ENCODE peak calls at places on chromosomes 2 and 18, in eight cellular contexts. D is neuronal stem cell, P is heart right ventricle, O is PC-9, N is NT2/D1, S is fibroblast of lung, K is A549, A is body of pancreas. V is an unnamed sample.

GRCh38 chr2:24049485-24050021 is at the start of gene FKBP1B:
- DNase-seq in S (peak; percentile 41), A (peak; percentile 50), N (no peak), O (peak; percentile 63), D (peak; percentile 63), K (peak; percentile 67), P (peak; percentile 66), V (peak; percentile 25)

GRCh38 chr18:58292675-58293074 is 248.6 kb downstream of the NEDD4L start:
- DNase-seq in A (no peak), D (no peak), N (no peak), P (no peak), K (no peak), S (no peak), O (no peak), V (no peak)

GRCh38 chr2:233433794-233434193 is 79.5 kb downstream of the DGKD start:
- DNase-seq in O (no peak), N (no peak), P (no peak), K (no peak), D (no peak), A (no peak), S (no peak), V (no peak)

GRCh38 chr2:70627499-70627898 is 73.9 kb upstream of the TGFA start:
- DNase-seq in K (peak; percentile 64), A (no peak), P (no peak), N (no peak), D (no peak), S (peak; percentile 42), O (peak; percentile 11), V (no peak)

GRCh38 chr18:22391571-22392359 is 25.9 kb downstream of the CTAGE1 start:
- DNase-seq in S (peak; percentile 85), D (no peak), N (no peak), K (peak; percentile 23), A (peak; percentile 18), O (peak; percentile 34), P (no peak), V (peak; percentile 78)

GRCh38 chr18:22307528-22307927 is 110.2 kb downstream of the CTAGE1 start:
- DNase-seq in D (no peak), K (no peak), S (no peak), P (no peak), N (no peak), A (no peak), O (no peak), V (no peak)

GRCh38 chr2:241733391-241734207 is 831 bp upstream of the D2HGDH start:
- DNase-seq in O (peak; percentile 15), D (peak; percentile 11), N (no peak), K (no peak), A (no peak), P (no peak), S (no peak), V (no peak)

GRCh38 chr2:190318931-190319556 is 582 bp downstream of the HIBCH start:
- DNase-seq in A (peak; percentile 22), S (peak; percentile 14), K (no peak), O (no peak), N (no peak), D (no peak), P (no peak), V (no peak)

GRCh38 chr2:229591611-229592010 is 122.7 kb downstream of the DNER start:
- DNase-seq in S (no peak), O (no peak), A (no peak), P (no peak), K (no peak), N (no peak), D (no peak), V (no peak)

GRCh38 chr2:182916417-182916816 is 50.0 kb upstream of the FRZB start:
- DNase-seq in A (no peak), S (no peak), P (no peak), K (no peak), O (no peak), D (no peak), N (no peak), V (no peak)

GRCh38 chr2:224366269-224366668 is 35.6 kb downstream of the FAM124B start:
- DNase-seq in K (no peak), N (no peak), S (peak; percentile 48), P (no peak), A (no peak), D (no peak), O (no peak), V (no peak)

GRCh38 chr18:10771053-10771709 is 245.4 kb downstream of the NAPG start:
- DNase-seq in O (no peak), N (no peak), S (peak; percentile 37), D (no peak), A (no peak), K (no peak), P (no peak), V (no peak)

GRCh38 chr2:46493241-46493970 is 14.0 kb downstream of the TMEM247 start:
- DNase-seq in D (no peak), K (peak; percentile 49), N (no peak), P (no peak), A (no peak), O (no peak), S (peak; percentile 58), V (peak; percentile 83)

GRCh38 chr2:11131166-11131920 is 23.9 kb upstream of the SLC66A3 start:
- DNase-seq in A (no peak), O (no peak), K (no peak), N (no peak), S (no peak), P (no peak), D (no peak), V (no peak)

GRCh38 chr2:36882532-36882931 is 83.8 kb downstream of the STRN start:
- DNase-seq in N (no peak), D (no peak), K (no peak), S (no peak), A (no peak), P (no peak), O (no peak), V (no peak)

GRCh38 chr2:10242451-10242850 is 60.3 kb upstream of the HPCAL1 start:
- DNase-seq in D (no peak), K (no peak), S (no peak), O (no peak), A (no peak), N (no peak), P (no peak), V (no peak)

GRCh38 chr18:3794537-3795348 is 344.8 kb downstream of the TGIF1 start:
- DNase-seq in P (no peak), K (peak; percentile 66), N (no peak), O (peak; percentile 87), A (no peak), D (no peak), S (peak; percentile 96), V (no peak)

GRCh38 chr2:128595763-128596452 is 277.2 kb upstream of the HS6ST1 start:
- DNase-seq in K (no peak), O (no peak), N (no peak), S (no peak), D (no peak), A (no peak), P (no peak), V (no peak)

DNA sequence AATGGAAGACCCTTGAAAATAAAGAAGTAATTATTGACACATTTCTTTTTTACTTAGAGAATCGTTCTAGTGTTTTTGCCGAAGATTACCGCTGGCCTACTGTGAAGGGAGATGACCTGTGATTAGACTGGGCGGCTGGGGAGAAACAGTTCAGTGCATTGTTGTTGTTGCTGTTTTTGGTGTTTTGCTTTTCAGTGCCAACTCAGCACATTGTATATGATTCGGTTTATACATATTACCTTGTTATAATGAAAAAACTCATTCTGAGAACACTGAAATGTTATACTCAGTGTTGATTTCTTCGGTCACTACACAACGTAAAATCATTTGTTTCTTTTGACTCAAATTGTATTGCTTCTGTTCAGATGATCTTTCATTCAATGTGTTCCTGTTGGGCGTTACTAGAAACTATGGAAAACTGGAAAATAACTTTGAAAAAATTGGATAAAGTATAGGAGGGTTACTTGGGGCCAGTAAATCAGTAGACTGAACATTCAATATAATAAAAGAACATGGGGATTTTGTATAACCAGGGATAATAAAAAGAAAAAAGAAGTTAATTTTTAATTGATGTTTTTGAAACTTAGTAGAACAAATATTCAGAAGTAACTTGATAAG is 3.3 kb downstream of the PMAIP1 start:
- DNase-seq in A (no peak), D (no peak), K (no peak), P (no peak), S (no peak), O (no peak), N (no peak), V (no peak)
- H3K4me1 ChIP-seq in A (peaks cover 19% of the 10 kb centered on the region), D (no peaks in the 10 kb centered on the region), K (peaks cover 46% of the 10 kb centered on the region), P (peaks cover 32% of the 10 kb centered on the region), S (peaks cover 11% of the 10 kb centered on the region), O (peaks cover 43% of the 10 kb centered on the region), N (no peaks in the 10 kb centered on the region), V (peaks cover 46% of the 10 kb centered on the region)

DNA sequence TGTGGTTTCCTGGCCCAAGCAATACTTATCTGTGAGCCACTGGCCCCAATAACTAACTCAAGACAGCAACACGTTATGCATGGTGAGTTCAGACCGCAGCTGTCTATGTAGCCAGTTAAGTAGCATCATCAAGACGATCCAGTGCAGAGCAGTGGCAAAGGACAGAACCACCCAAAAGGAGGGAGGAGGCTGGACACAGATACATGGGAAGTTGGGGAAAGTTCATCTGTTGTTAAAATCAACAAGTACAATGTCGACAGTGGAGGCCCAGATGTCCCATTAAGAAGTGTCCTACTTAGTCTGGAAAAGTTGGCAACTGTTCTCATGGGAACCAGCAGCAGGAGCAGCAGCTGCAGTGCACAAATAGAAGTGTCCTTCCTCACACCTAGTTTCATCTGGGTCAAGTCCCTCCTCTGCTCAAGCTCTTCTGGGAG is 106.9 kb upstream of the THOC1 start:
- DNase-seq in A (peak; percentile 82), N (no peak), S (peak; percentile 66), K (no peak), O (no peak), D (no peak), P (no peak), V (no peak)
- H3K4me1 ChIP-seq in A (peaks cover 68% of the 10 kb centered on the region), N (peaks cover 2% of the 10 kb centered on the region), S (peaks cover 6% of the 10 kb centered on the region), K (no peaks in the 10 kb centered on the region), O (no peaks in the 10 kb centered on the region), D (no peaks in the 10 kb centered on the region), P (peaks cover 59% of the 10 kb centered on the region), V (peaks cover 18% of the 10 kb centered on the region)

GRCh38 chr2:99035920-99036319 is 99.9 kb upstream of the CRACDL start:
- DNase-seq in S (peak; percentile 11), P (no peak), O (no peak), N (no peak), K (no peak), A (no peak), D (no peak), V (no peak)

GRCh38 chr2:99031991-99032390 is 96.0 kb upstream of the CRACDL start:
- DNase-seq in K (no peak), P (no peak), N (no peak), S (no peak), D (no peak), A (no peak), O (no peak), V (no peak)

GRCh38 chr2:99032786-99033185 is 96.8 kb upstream of the CRACDL start:
- DNase-seq in N (no peak), S (no peak), P (no peak), A (no peak), O (no peak), K (no peak), D (no peak), V (no peak)

GRCh38 chr2:99028558-99028957 is 92.5 kb upstream of the CRACDL start:
- DNase-seq in A (no peak), P (no peak), S (no peak), N (no peak), D (no peak), K (no peak), O (no peak), V (no peak)

GRCh38 chr2:99031481-99031880 is 95.5 kb upstream of the CRACDL start:
- DNase-seq in K (no peak), P (no peak), D (no peak), S (no peak), A (no peak), O (no peak), N (no peak), V (no peak)
- H3K4me1 ChIP-seq in K (no peaks in the 10 kb centered on the region), P (no peaks in the 10 kb centered on the region), D (no peaks in the 10 kb centered on the region), S (no peaks in the 10 kb centered on the region), A (no peaks in the 10 kb centered on the region), O (no peaks in the 10 kb centered on the region), N (no peaks in the 10 kb centered on the region), V (no peaks in the 10 kb centered on the region)

GRCh38 chr2:144663217-144663616 is 143.3 kb upstream of the ZEB2 start:
- DNase-seq in K (no peak), A (no peak), D (no peak), N (no peak), O (no peak), P (no peak), S (no peak), V (no peak)
- H3K4me1 ChIP-seq in K (peaks cover 18% of the 10 kb centered on the region), A (no peaks in the 10 kb centered on the region), D (peaks cover 5% of the 10 kb centered on the region), N (no peaks in the 10 kb centered on the region), O (no peaks in the 10 kb centered on the region), P (peaks cover 7% of the 10 kb centered on the region), S (no peaks in the 10 kb centered on the region), V (peaks cover 21% of the 10 kb centered on the region)